ENCODE peak calls at places on chromosomes 11 and 22, in five cellular contexts. One of them, this sample, is unnamed.

GRCh38 chr22:27825174-27825573 is 23.6 kb upstream of the MN1 start:
- DNase-seq in adrenal gland: no peak
- DNase-seq in Peyer's patch: no peak
- DNase-seq in IMR-90: no peak
- DNase-seq in ovary: no peak
- DNase-seq in this sample: no peak

GRCh38 chr22:20440637-20441591 is 3.3 kb upstream of the SCARF2 start:
- DNase-seq in IMR-90: no peak
- DNase-seq in adrenal gland: no peak
- DNase-seq in Peyer's patch: no peak
- DNase-seq in ovary: peak; percentile 19
- DNase-seq in this sample: no peak

GRCh38 chr11:27282806-27283205 is 80.2 kb downstream of the CCDC34 start:
- DNase-seq in IMR-90: no peak
- DNase-seq in ovary: peak; percentile 60
- DNase-seq in Peyer's patch: no peak
- DNase-seq in adrenal gland: no peak
- DNase-seq in this sample: no peak

GRCh38 chr11:14813506-14813905 is 78.5 kb downstream of the CYP2R1 start:
- DNase-seq in IMR-90: no peak
- DNase-seq in Peyer's patch: no peak
- DNase-seq in adrenal gland: no peak
- DNase-seq in ovary: no peak
- DNase-seq in this sample: no peak

GRCh38 chr11:76237914-76238313 is 31.6 kb upstream of the WNT11 start:
- DNase-seq in Peyer's patch: no peak
- DNase-seq in ovary: no peak
- DNase-seq in IMR-90: peak; percentile 13
- DNase-seq in adrenal gland: no peak
- DNase-seq in this sample: no peak

GRCh38 chr11:117145393-117145761 is 1.3 kb downstream of the PAFAH1B2 start:
- DNase-seq in adrenal gland: peak; percentile 45
- DNase-seq in Peyer's patch: no peak
- DNase-seq in ovary: no peak
- DNase-seq in IMR-90: peak; percentile 32
- DNase-seq in this sample: no peak

GRCh38 chr11:128520206-128520885 is 67.0 kb downstream of the ETS1 start:
- DNase-seq in adrenal gland: no peak
- DNase-seq in IMR-90: no peak
- DNase-seq in Peyer's patch: no peak
- DNase-seq in ovary: no peak
- DNase-seq in this sample: no peak

GRCh38 chr22:49015459-49015858 is 812.2 kb downstream of the BRD1 start:
- DNase-seq in IMR-90: no peak
- DNase-seq in ovary: no peak
- DNase-seq in Peyer's patch: no peak
- DNase-seq in adrenal gland: no peak
- DNase-seq in this sample: peak; percentile 8

GRCh38 chr11:113288286-113288863 is 26.0 kb upstream of the TTC12 start:
- DNase-seq in adrenal gland: no peak
- DNase-seq in IMR-90: no peak
- DNase-seq in ovary: no peak
- DNase-seq in Peyer's patch: no peak
- DNase-seq in this sample: peak; percentile 61

GRCh38 chr22:21816787-21817496 is 50.5 kb downstream of the MAPK1 start:
- DNase-seq in IMR-90: peak; percentile 95
- DNase-seq in Peyer's patch: no peak
- DNase-seq in adrenal gland: no peak
- DNase-seq in ovary: no peak
- DNase-seq in this sample: no peak

GRCh38 chr11:34585870-34586654 is 34.8 kb upstream of the EHF start:
- DNase-seq in adrenal gland: no peak
- DNase-seq in IMR-90: peak; percentile 71
- DNase-seq in Peyer's patch: no peak
- DNase-seq in ovary: no peak
- DNase-seq in this sample: no peak

GRCh38 chr11:58742981-58743880 is 11.5 kb upstream of the GLYAT start:
- DNase-seq in ovary: no peak
- DNase-seq in IMR-90: no peak
- DNase-seq in adrenal gland: no peak
- DNase-seq in Peyer's patch: no peak
- DNase-seq in this sample: no peak

GRCh38 chr11:118744001-118744400 is 47.0 kb downstream of the DDX6 start:
- DNase-seq in Peyer's patch: no peak
- DNase-seq in adrenal gland: no peak
- DNase-seq in IMR-90: no peak
- DNase-seq in ovary: no peak
- DNase-seq in this sample: no peak

GRCh38 chr11:94864646-94865045 is 96.5 kb downstream of the AMOTL1 start:
- DNase-seq in Peyer's patch: no peak
- DNase-seq in IMR-90: no peak
- DNase-seq in ovary: no peak
- DNase-seq in adrenal gland: no peak
- DNase-seq in this sample: no peak
- TF ChIP-seq POLR2A in Peyer's patch: no peak
- TF ChIP-seq POLR2A in IMR-90: no peak
- TF ChIP-seq POLR2A in ovary: no peak
- TF ChIP-seq POLR2A in adrenal gland: no peak
- TF ChIP-seq POLR2A in this sample: no peak

GRCh38 chr22:39299829-39300178 is 19.6 kb downstream of the RPL3 start:
- DNase-seq in adrenal gland: no peak
- DNase-seq in IMR-90: no peak
- DNase-seq in Peyer's patch: no peak
- DNase-seq in ovary: no peak
- DNase-seq in this sample: no peak
- H3K4me3 ChIP-seq in adrenal gland: no peak overlapping the region
- H3K4me3 ChIP-seq in IMR-90: no peak overlapping the region
- H3K4me3 ChIP-seq in Peyer's patch: peak overlapping the region; percentile 22
- H3K4me3 ChIP-seq in ovary: no peak overlapping the region
- H3K4me3 ChIP-seq in this sample: no peak overlapping the region

GRCh38 chr11:108970221-108970991 is 305.5 kb downstream of the DDX10 start:
- DNase-seq in ovary: no peak
- DNase-seq in adrenal gland: no peak
- DNase-seq in Peyer's patch: no peak
- DNase-seq in IMR-90: no peak
- DNase-seq in this sample: no peak
- TF ChIP-seq CTCF in ovary: no peak
- TF ChIP-seq CTCF in adrenal gland: no peak
- TF ChIP-seq CTCF in Peyer's patch: no peak
- TF ChIP-seq CTCF in IMR-90: no peak
- TF ChIP-seq CTCF in this sample: no peak

GRCh38 chr22:45197606-45198462 is 34.1 kb downstream of the NUP50 start:
- DNase-seq in IMR-90: no peak
- DNase-seq in Peyer's patch: no peak
- DNase-seq in ovary: no peak
- DNase-seq in adrenal gland: no peak
- DNase-seq in this sample: peak; percentile 80
- TF ChIP-seq POLR2A in IMR-90: no peak
- TF ChIP-seq POLR2A in Peyer's patch: no peak
- TF ChIP-seq POLR2A in ovary: no peak
- TF ChIP-seq POLR2A in adrenal gland: no peak
- TF ChIP-seq POLR2A in this sample: no peak

GRCh38 chr11:120186799-120187591 is 23.8 kb upstream of the OAF start:
- DNase-seq in Peyer's patch: peak; percentile 77
- DNase-seq in IMR-90: peak; percentile 61
- DNase-seq in ovary: peak; percentile 41
- DNase-seq in adrenal gland: no peak
- DNase-seq in this sample: no peak
- H3K4me3 ChIP-seq in Peyer's patch: no peak overlapping the region
- H3K4me3 ChIP-seq in IMR-90: no peak overlapping the region
- H3K4me3 ChIP-seq in ovary: no peak overlapping the region
- H3K4me3 ChIP-seq in adrenal gland: no peak overlapping the region
- H3K4me3 ChIP-seq in this sample: no peak overlapping the region

GRCh38 chr11:101166038-101166437 is 36.4 kb upstream of the PGR start:
- DNase-seq in ovary: no peak
- DNase-seq in adrenal gland: no peak
- DNase-seq in Peyer's patch: no peak
- DNase-seq in IMR-90: no peak
- DNase-seq in this sample: no peak
- TF ChIP-seq CTCF in ovary: no peak
- TF ChIP-seq CTCF in adrenal gland: no peak
- TF ChIP-seq CTCF in Peyer's patch: no peak
- TF ChIP-seq CTCF in IMR-90: no peak
- TF ChIP-seq CTCF in this sample: no peak